ENCODE peak calls at places on chromosomes 7 and 10, in five cellular contexts. I, E, S, Y and X are unnamed samples.

GRCh38 chr10:43061331-43061730 is 15.5 kb upstream of the RET start:
- DNase-seq in I (no peak), E (no peak), S (no peak), Y (no peak), X (no peak)

GRCh38 chr7:155412416-155413253 is 45.3 kb upstream of the EN2 start:
- DNase-seq in I (peak), E (peak), S (peak), Y (no peak), X (peak)

GRCh38 chr7:129122086-129122750 is 22.3 kb upstream of the TSPAN33 start:
- DNase-seq in I (no peak), E (no peak), S (no peak), Y (no peak), X (no peak)

GRCh38 chr7:141973673-141974072 is at the start of gene TAS2R38:
- DNase-seq in I (no peak), E (no peak), S (no peak), Y (no peak), X (no peak)

GRCh38 chr7:158266817-158267736 is 320.5 kb downstream of the PTPRN2 start:
- DNase-seq in I (no peak), E (peak), S (no peak), Y (no peak), X (no peak)

GRCh38 chr7:75536940-75537538 is 44.9 kb downstream of the SPDYE5 start:
- DNase-seq in I (no peak), E (no peak), S (no peak), Y (no peak), X (no peak)

GRCh38 chr7:142739927-142740492 is 9.3 kb upstream of the PRSS1 start:
- DNase-seq in I (no peak), E (no peak), S (no peak), Y (no peak), X (no peak)

GRCh38 chr10:117960345-117960744 is 86.4 kb downstream of the RAB11FIP2 start:
- DNase-seq in I (no peak), E (no peak), S (peak), Y (no peak), X (no peak)

GRCh38 chr10:120422459-120422858 is 34.6 kb upstream of the PLPP4 start:
- DNase-seq in I (no peak), E (no peak), S (peak), Y (peak), X (no peak)

DNA sequence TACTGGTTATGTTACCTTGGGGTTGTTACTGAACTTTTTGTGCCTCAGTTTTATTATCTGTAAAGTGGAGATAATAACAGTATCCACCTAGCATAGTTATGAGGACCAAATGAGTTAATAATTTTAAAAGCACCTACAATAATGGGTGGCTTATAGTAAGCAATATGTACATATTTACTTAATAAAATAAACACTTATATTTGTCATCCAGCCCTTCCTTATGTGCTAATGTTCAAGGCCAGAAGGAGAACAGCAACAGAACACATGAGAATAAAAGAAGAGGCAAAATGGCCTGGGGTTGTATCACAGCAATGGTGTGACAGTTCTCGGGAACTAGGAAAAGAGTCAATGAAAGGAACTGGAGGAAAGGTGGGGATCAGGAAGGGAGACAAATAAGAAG is 255.4 kb upstream of the LRGUK start:
- DNase-seq in I (no peak), E (no peak), S (no peak), Y (no peak), X (no peak)
- TF ChIP-seq CTCF in I (no peak), E (no peak), S (no peak), Y (no peak), X (no peak)

GRCh38 chr10:68221196-68221595 is 10.7 kb downstream of the ATOH7 start:
- DNase-seq in I (no peak), E (no peak), S (no peak), Y (no peak), X (no peak)

GRCh38 chr10:68224810-68225209 is 7.1 kb downstream of the ATOH7 start:
- DNase-seq in I (no peak), E (no peak), S (peak), Y (no peak), X (no peak)

GRCh38 chr10:68218786-68219185 is 13.1 kb downstream of the ATOH7 start:
- DNase-seq in I (no peak), E (peak), S (no peak), Y (no peak), X (no peak)

DNA sequence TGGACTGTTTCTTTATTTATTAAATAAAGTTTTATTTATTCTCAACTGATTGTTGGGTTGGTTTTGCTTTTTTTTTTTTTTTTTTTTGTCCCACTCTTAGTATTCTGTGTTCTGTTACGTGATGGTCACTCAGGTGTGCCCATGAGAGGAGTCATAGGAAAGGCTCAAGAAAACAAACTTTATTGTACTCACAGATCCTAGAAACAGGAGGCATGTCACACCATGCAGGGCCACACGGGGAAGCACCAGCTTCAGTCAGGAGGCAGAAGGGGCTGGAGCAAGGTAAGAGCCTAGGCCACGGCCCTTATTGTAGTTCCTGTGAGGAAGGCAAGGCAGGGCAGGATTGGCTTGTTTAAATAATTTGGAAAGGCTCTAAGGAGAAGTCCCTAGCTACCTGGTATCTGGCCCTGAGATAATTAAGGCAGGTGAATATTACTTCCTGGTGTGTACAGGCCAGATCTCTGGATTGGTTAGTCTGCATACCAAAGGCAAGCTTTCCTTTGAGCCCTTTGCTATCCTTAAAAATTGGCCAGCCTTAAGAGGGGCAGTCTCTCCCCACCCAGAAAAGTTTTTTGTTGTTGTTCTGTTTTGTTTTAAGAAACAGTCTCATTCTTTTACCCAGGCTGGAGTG is 8.3 kb downstream of the ATOH7 start:
- DNase-seq in I (no peak), E (peak), S (no peak), Y (no peak), X (no peak)
- TF ChIP-seq CTCF in I (no peak), E (no peak), S (no peak), Y (no peak), X (no peak)

GRCh38 chr7:114865564-114865963 is 56.3 kb upstream of the MDFIC start:
- DNase-seq in I (peak), E (peak), S (peak), Y (no peak), X (peak)
- TF ChIP-seq CTCF in I (peak), E (peak), S (peak), Y (peak), X (peak)

GRCh38 chr7:5523052-5523711 is 99.5 kb upstream of the TNRC18 start:
- DNase-seq in I (no peak), E (no peak), S (peak), Y (no peak), X (peak)

GRCh38 chr7:5528815-5529442 is 105.3 kb upstream of the TNRC18 start:
- DNase-seq in I (no peak), E (peak), S (no peak), Y (no peak), X (no peak)

GRCh38 chr7:5525271-5526189 is 101.9 kb upstream of the TNRC18 start:
- DNase-seq in I (no peak), E (no peak), S (peak), Y (no peak), X (no peak)

GRCh38 chr7:5528071-5528814 is 104.6 kb upstream of the TNRC18 start:
- DNase-seq in I (no peak), E (peak), S (peak), Y (no peak), X (no peak)

DNA sequence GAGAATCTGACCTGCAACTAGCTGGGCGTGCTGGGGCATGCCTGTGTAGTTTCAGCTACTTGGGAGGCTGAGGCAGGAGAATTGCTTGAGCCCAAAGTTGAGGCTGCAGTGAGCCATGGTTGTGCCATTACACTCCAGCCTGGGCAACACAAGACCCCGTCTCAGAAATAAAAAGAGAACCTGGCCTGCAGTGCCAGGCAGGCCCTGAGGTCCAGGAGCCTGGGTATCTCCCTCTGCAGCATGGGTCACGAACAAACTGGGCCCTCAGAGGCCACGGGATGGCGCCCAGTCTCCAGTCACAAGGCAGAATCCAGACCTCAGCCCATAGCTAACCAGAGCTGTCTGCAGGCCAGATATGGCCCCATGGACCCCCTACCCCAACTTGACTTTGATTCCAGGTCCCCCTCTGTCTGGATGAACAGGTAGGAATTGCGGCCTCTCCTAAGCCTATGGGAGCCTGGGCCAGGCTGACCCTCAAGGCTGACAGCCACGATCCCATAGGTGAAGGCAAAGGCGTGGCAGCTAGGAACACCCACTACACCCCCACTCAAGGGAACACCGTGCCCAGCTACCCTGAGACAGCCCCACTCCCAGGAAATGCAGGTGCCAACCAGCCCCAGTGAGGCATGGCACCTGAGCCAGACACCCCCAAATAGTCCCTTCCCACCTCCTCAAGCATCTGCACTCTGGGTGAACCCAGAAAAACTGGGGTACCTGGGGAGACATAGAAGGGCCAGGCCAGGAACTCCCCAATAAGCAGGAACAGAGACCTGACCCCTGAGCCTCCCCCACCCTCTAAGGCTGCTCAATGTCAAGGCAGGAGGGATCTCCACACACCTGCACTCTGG is 102.8 kb upstream of the TNRC18 start:
- DNase-seq in I (no peak), E (peak), S (peak), Y (no peak), X (no peak)
- TF ChIP-seq CTCF in I (peak), E (no peak), S (peak), Y (no peak), X (peak)

GRCh38 chr10:69092959-69093850 is 5.3 kb downstream of the SRGN start:
- DNase-seq in I (peak), E (peak), S (peak), Y (peak), X (peak)

GRCh38 chr10:69097729-69098128 is 9.8 kb downstream of the SRGN start:
- DNase-seq in I (no peak), E (no peak), S (no peak), Y (no peak), X (no peak)

GRCh38 chr10:69090687-69091450 is 3.0 kb downstream of the SRGN start:
- DNase-seq in I (no peak), E (no peak), S (no peak), Y (no peak), X (no peak)

GRCh38 chr10:69096045-69096444 is 8.1 kb downstream of the SRGN start:
- DNase-seq in I (no peak), E (no peak), S (no peak), Y (no peak), X (no peak)

DNA sequence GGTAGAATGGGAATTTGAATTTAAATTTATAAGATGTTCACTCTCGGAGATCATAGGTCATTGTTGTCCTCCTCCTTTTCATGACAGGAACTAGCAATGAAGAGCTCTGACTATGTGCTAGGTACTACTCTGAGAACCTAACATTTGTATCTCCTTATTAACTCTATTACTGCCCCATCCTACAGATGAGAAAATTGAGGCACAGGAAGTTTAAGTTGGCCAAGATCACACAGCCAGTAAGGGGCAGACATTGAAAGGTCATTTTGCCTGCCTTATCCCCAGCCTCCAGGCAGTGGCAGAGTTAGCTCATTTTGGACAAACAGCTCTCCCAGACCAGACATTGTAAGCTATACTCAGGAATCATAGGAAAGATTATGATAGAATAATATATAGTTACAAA is 6.0 kb downstream of the SRGN start:
- DNase-seq in I (no peak), E (no peak), S (peak), Y (no peak), X (no peak)
- TF ChIP-seq CTCF in I (peak), E (no peak), S (peak), Y (peak), X (no peak)

DNA sequence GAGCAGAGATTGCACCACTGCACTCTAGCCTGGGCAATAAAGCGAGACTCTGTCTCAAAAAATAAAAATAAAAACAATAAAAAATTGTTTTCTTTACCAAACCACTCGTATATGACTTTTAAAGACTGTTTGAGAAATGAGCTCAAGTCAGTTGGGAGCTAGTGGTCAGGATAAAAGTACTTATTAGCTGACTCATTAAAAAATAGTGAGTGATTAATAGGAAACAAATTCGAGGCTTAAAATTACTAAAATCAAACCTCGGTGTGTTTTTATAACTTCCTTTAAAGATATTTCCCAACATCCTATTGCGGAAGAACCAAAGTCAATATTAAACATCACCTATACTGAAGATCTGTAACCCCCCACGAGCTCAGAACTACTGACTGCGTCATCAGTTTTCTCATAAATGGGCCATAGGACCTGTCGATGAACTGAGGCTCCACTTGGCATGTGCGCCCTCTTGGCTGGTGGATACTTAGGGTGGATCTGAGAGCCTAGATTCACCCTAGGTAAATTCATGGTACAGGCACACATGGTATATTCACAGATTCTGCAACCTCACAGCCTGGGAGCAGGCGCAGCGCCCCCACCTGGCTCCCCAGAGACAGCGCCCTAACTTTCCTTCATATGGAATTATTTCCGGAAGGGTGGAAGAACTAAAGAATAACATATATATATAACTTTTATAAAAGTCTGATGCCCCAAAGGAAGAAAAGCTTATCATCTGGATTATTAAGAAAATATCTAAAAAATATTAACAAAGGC is 9.2 kb downstream of the MKI67 start:
- DNase-seq in I (no peak), E (no peak), S (no peak), Y (no peak), X (no peak)
- TF ChIP-seq CTCF in I (peak), E (no peak), S (no peak), Y (peak), X (peak)

GRCh38 chr10:62709200-62709599 is 95.3 kb upstream of the ADO start:
- DNase-seq in I (no peak), E (no peak), S (no peak), Y (no peak), X (no peak)
- TF ChIP-seq CTCF in I (no peak), E (no peak), S (no peak), Y (no peak), X (no peak)

DNA sequence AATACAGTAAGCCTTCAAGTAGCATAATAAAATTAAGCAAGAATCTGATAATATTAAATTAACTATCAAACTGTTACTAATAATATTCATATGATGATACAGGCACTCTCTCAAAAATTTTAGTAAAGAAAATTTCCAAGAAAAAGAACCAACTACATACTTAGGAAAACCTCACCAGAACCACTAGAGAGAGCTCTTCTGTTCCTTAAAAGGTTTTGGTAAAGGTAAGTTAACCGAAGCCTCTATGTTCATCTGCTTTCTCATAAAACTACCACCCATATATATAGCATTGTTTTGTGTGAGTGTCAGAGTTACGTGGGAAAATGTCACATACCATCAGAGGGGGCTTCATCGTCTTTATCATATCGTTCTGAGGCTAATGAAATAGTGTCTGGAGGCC is 20.7 kb downstream of the SKAP2 start:
- DNase-seq in I (no peak), E (no peak), S (peak), Y (no peak), X (no peak)
- TF ChIP-seq CTCF in I (peak), E (no peak), S (peak), Y (peak), X (no peak)

GRCh38 chr10:46550795-46551700 is 5.4 kb downstream of the GPRIN2 start:
- DNase-seq in I (no peak), E (peak), S (no peak), Y (no peak), X (no peak)

GRCh38 chr10:46547881-46548780 is 8.3 kb downstream of the GPRIN2 start:
- DNase-seq in I (peak), E (peak), S (peak), Y (no peak), X (no peak)

GRCh38 chr10:46548781-46549090 is 7.7 kb downstream of the GPRIN2 start:
- DNase-seq in I (no peak), E (no peak), S (no peak), Y (no peak), X (no peak)

GRCh38 chr10:46550076-46550790 is 6.2 kb downstream of the GPRIN2 start:
- DNase-seq in I (no peak), E (peak), S (no peak), Y (no peak), X (no peak)

GRCh38 chr10:46549171-46550075 is 7.0 kb downstream of the GPRIN2 start:
- DNase-seq in I (no peak), E (no peak), S (no peak), Y (no peak), X (no peak)
- TF ChIP-seq CTCF in I (no peak), E (no peak), S (no peak), Y (no peak), X (no peak)

DNA sequence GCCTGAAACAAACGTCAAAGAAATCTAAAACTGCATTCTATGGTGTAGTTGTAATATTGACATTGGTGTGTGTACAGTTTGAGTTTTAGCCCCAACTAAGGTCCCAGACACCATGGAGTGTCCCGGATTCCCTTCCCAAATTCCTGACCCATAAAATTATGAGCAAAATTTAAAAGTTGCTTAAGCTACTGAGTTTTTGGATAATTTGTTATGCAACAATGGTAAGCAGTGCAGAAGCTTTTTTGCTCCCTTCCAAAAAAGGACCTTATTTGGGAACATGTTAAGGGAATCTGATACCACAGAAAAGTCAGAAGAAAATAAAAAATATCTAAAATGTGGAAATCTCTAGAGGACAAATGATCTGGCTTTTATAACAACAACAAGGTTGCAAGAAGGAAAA is 63.3 kb upstream of the KMT2E start:
- DNase-seq in I (no peak), E (no peak), S (peak), Y (no peak), X (no peak)
- TF ChIP-seq CTCF in I (no peak), E (no peak), S (no peak), Y (no peak), X (no peak)